ENCODE peak calls at places on chromosomes 12 and 14, in six cellular contexts. X is activated CD8-positive, alpha-beta memory T cell treated with anti-CD3 and anti-CD28 coated beads for 48 hours; J is stimulated activated effector memory CD8-positive, alpha-beta T cell treated with anti-CD3 and anti-CD28 coated beads, Interleukin-12 subunit alpha, Interleukin-12 subunit beta, amount 100 ng/mL, for 72 hours; B is lower lobe of right lung; A is AG08395; L is B cell. Q is an unnamed sample.

GRCh38 chr12:24977060-24977459 is 28.2 kb upstream of the BCAT1 start:
- DNase-seq in L (no peak), B (no peak), A (no peak), J (no peak), X (no peak), Q (no peak)

GRCh38 chr12:105166736-105167135 is 59.2 kb downstream of the WASHC4 start:
- DNase-seq in B (no peak), X (no peak), J (no peak), L (no peak), A (no peak), Q (no peak)

GRCh38 chr12:42705863-42706262 is 116.3 kb upstream of the PRICKLE1 start:
- DNase-seq in J (no peak), X (no peak), B (peak), L (no peak), A (peak), Q (no peak)

GRCh38 chr12:45907955-45908354 is 82.4 kb downstream of the SCAF11 start:
- DNase-seq in J (no peak), X (no peak), L (no peak), B (no peak), A (no peak), Q (no peak)

GRCh38 chr12:72872488-72872887 is 600.3 kb downstream of the TRHDE start:
- DNase-seq in X (no peak), J (no peak), B (no peak), A (no peak), L (no peak), Q (no peak)

GRCh38 chr12:6532051-6532926 is 2.0 kb upstream of the GAPDH start:
- DNase-seq in A (peak), J (peak), L (peak), B (no peak), X (peak), Q (peak)

GRCh38 chr12:46831335-46832083 is 5.7 kb upstream of the SLC38A4 start:
- DNase-seq in X (no peak), J (no peak), B (peak), A (peak), L (no peak), Q (no peak)

GRCh38 chr12:3683670-3684069 is 69.2 kb downstream of the CRACR2A start:
- DNase-seq in X (no peak), B (no peak), L (no peak), A (no peak), J (no peak), Q (no peak)

GRCh38 chr12:58814036-58814435 is 106.3 kb downstream of the LRIG3 start:
- DNase-seq in L (no peak), X (no peak), B (no peak), A (peak), J (no peak), Q (no peak)

GRCh38 chr12:83945871-83946270 is 966.7 kb downstream of the SLC6A15 start:
- DNase-seq in L (no peak), J (no peak), X (no peak), A (peak), B (no peak), Q (no peak)

GRCh38 chr12:64634508-64635092 is 24.3 kb downstream of the RASSF3 start:
- DNase-seq in X (no peak), L (no peak), J (no peak), B (no peak), A (no peak), Q (no peak)

GRCh38 chr12:26614217-26614616 is 218.8 kb downstream of the ITPR2 start:
- DNase-seq in L (no peak), J (no peak), B (no peak), X (no peak), A (peak), Q (no peak)

GRCh38 chr14:28690029-28690683 is 76.4 kb upstream of the FOXG1 start:
- DNase-seq in J (no peak), X (no peak), B (no peak), A (no peak), L (no peak), Q (no peak)

GRCh38 chr14:64912256-64912655 is 2.0 kb upstream of the CHURC1 start:
- DNase-seq in A (no peak), L (no peak), J (no peak), B (no peak), X (no peak), Q (no peak)

GRCh38 chr12:9319044-9319841 is 111.0 kb upstream of the PZP start:
- DNase-seq in A (no peak), X (no peak), B (no peak), J (no peak), L (no peak), Q (no peak)

GRCh38 chr14:102200690-102201368 is 61.1 kb downstream of the WDR20 start:
- DNase-seq in X (no peak), B (no peak), A (no peak), J (no peak), L (no peak), Q (no peak)

GRCh38 chr14:54209501-54210231 is 187.1 kb upstream of the CDKN3 start:
- DNase-seq in A (peak), B (no peak), J (no peak), L (no peak), X (no peak), Q (no peak)

GRCh38 chr12:12190087-12190809 is 76.6 kb downstream of the LRP6 start:
- DNase-seq in B (no peak), L (no peak), J (no peak), A (no peak), X (no peak), Q (no peak)

GRCh38 chr12:122227341-122227740 is 1.5 kb upstream of the DIABLO start:
- DNase-seq in X (no peak), L (no peak), A (no peak), J (peak), B (peak), Q (no peak)

GRCh38 chr14:99015833-99016232 is 256.2 kb downstream of the BCL11B start:
- DNase-seq in X (no peak), J (no peak), L (no peak), A (no peak), B (no peak), Q (no peak)

GRCh38 chr12:93302331-93303229 is 75.1 kb upstream of the NUDT4 start:
- DNase-seq in X (no peak), J (no peak), B (no peak), L (no peak), A (no peak), Q (no peak)

GRCh38 chr12:6294533-6295186 is 15.8 kb upstream of the PLEKHG6 start:
- DNase-seq in A (no peak), X (no peak), J (no peak), L (no peak), B (no peak), Q (no peak)

GRCh38 chr14:66038214-66038977 is 447.8 kb upstream of the CCDC196 start:
- DNase-seq in X (no peak), A (peak), L (no peak), J (no peak), B (no peak), Q (no peak)

GRCh38 chr14:96274122-96274910 is 18.3 kb downstream of the BDKRB1 start:
- DNase-seq in B (no peak), L (no peak), A (peak), X (no peak), J (no peak), Q (no peak)

GRCh38 chr14:60573943-60574496 is 65.1 kb downstream of the SIX6 start:
- DNase-seq in A (peak), J (no peak), L (no peak), X (no peak), B (no peak), Q (no peak)